ENCODE peak calls at places on chromosomes 1 and 21, in six cellular contexts. L, F, W, H, U and X are unnamed samples.

GRCh38 chr1:195898924-195899323 is 709.3 kb downstream of the KCNT2 start:
- DNase-seq in W (no peak), U (peak), F (no peak), L (no peak), H (no peak), X (no peak)

GRCh38 chr1:20680269-20680668 is 19.1 kb upstream of the DDOST start:
- DNase-seq in U (no peak), W (no peak), L (no peak), H (no peak), F (no peak), X (no peak)

GRCh38 chr1:91684599-91685196 is 184.0 kb downstream of the CDC7 start:
- DNase-seq in U (no peak), H (no peak), F (no peak), W (no peak), L (no peak), X (no peak)

GRCh38 chr1:21357161-21357560 is 66.9 kb upstream of the ECE1 start:
- DNase-seq in F (no peak), W (no peak), H (no peak), U (no peak), L (no peak), X (no peak)

GRCh38 chr1:203031467-203031866 is 5.2 kb downstream of the PPFIA4 start:
- DNase-seq in U (peak), H (no peak), L (no peak), F (no peak), W (no peak), X (no peak)

GRCh38 chr1:42192106-42192505 is 27.6 kb upstream of the GUCA2A start:
- DNase-seq in L (no peak), F (no peak), U (no peak), H (no peak), W (no peak), X (no peak)

GRCh38 chr1:59328353-59328752 is 31.5 kb downstream of the FGGY start:
- DNase-seq in U (no peak), F (no peak), L (no peak), H (no peak), W (no peak), X (no peak)

GRCh38 chr1:244843148-244843978 is 7.9 kb downstream of the COX20 start:
- DNase-seq in L (no peak), H (no peak), W (no peak), U (no peak), F (no peak), X (no peak)

GRCh38 chr21:22019766-22020165 is 1021.6 kb downstream of the NCAM2 start:
- DNase-seq in L (no peak), F (no peak), U (no peak), W (no peak), H (no peak), X (no peak)

GRCh38 chr1:230827081-230827681 is 41.1 kb downstream of the C1orf198 start:
- DNase-seq in U (no peak), H (no peak), F (no peak), W (no peak), L (peak), X (no peak)

GRCh38 chr1:177278626-177279390 is 108.0 kb downstream of the BRINP2 start:
- DNase-seq in H (no peak), L (no peak), W (no peak), F (no peak), U (no peak), X (peak)

GRCh38 chr1:212221801-212222200 is 63.4 kb upstream of the PPP2R5A start:
- DNase-seq in H (no peak), W (no peak), F (no peak), L (no peak), U (no peak), X (no peak)

GRCh38 chr1:6097824-6098223 is 52.1 kb downstream of the KCNAB2 start:
- DNase-seq in L (no peak), W (no peak), F (no peak), U (no peak), H (no peak), X (no peak)

GRCh38 chr1:16207318-16208269 is 4.9 kb downstream of the ARHGEF19 start:
- DNase-seq in H (no peak), W (no peak), F (no peak), U (peak), L (no peak), X (no peak)

GRCh38 chr1:104878203-104878911 is 1128.7 kb downstream of the AMY1C start:
- DNase-seq in L (no peak), H (no peak), F (no peak), U (no peak), W (no peak), X (no peak)

GRCh38 chr1:241985787-241986186 is 13.1 kb downstream of the MAP1LC3C start:
- DNase-seq in F (peak), L (no peak), H (peak), W (peak), U (peak), X (no peak)

GRCh38 chr1:19799877-19800804 is at the start of gene TMCO4:
- DNase-seq in L (peak), F (peak), U (no peak), H (peak), W (peak), X (peak)

GRCh38 chr1:35470964-35471613 is 86.1 kb downstream of the KIAA0319L start:
- DNase-seq in F (no peak), U (no peak), L (no peak), W (no peak), H (no peak), X (no peak)
- H3K27ac ChIP-seq in F (no peak), U (no peak), L (peak), W (no peak), H (no peak), X (no peak)

GRCh38 chr1:116261227-116261626 is 111.8 kb upstream of the ATP1A1 start:
- DNase-seq in W (no peak), H (no peak), U (no peak), L (no peak), F (no peak), X (no peak)
- TF ChIP-seq EP300 in W (no peak), H (no peak), U (no peak), L (no peak), F (no peak), X (no peak)

DNA sequence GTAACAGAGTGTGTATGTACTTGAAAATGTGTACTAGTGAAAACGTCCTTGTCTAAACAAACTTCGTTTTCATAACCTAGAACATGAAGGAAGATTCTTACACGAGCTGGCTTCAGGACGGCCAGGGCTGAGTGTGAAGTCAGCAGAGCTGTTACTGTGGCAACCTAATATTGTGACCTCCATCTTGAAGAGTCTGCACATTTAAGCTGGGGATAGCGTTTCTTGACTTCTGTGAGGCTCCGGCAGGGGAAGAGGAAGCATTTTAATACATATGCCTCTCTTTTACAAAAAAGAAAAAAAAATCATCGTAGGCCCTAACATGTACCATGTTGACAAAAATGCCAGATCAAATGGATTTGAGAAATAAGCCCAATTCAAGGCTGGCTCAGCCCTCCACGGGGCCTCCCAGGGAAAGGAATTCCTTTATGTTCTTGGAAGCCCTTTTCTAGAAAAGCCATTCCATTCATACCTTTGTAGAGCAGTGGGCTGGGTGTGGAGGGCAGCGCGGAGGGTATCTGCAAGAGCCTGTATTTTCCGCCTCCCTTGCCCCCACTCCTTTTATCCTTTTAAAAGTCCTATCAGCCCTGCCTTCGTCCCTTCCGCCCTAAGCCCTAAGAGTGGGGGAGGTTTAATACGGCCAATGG is 51.1 kb downstream of the SIM2 start:
- DNase-seq in U (no peak), L (no peak), F (peak), W (no peak), H (no peak), X (no peak)
- H3K27ac ChIP-seq in U (no peak), L (no peak), F (no peak), W (no peak), H (no peak), X (no peak)

GRCh38 chr1:89896105-89896942 is 75.5 kb downstream of the LRRC8D start:
- DNase-seq in H (no peak), U (peak), F (no peak), L (no peak), W (no peak), X (no peak)
- TF ChIP-seq EP300 in H (no peak), U (peak), F (no peak), L (no peak), W (no peak), X (no peak)